ENCODE peak calls at places on chromosomes 12 and 14, in nine cellular contexts. S is bronchial epithelial cell; T is HFF-Myc; O is cardiac fibroblast; L is GM06990; K is BE2C; F is CD8-positive, alpha-beta T cell; P is A549; X is dorsolateral prefrontal cortex. G is an unnamed sample.

GRCh38 chr14:23095196-23096108 is at the start of gene C14orf119:
- DNase-seq in F (peak; percentile 100), X (peak; percentile 100), O (peak; percentile 100), L (no peak), P (peak; percentile 98), K (peak; percentile 99), T (peak; percentile 98), S (peak; percentile 99), G (peak; percentile 98)

GRCh38 chr12:50222275-50222783 is 55.2 kb upstream of the CERS5 start:
- DNase-seq in L (peak; percentile 39), P (peak; percentile 73), T (peak; percentile 89), X (peak; percentile 54), S (peak; percentile 85), O (peak; percentile 94), F (no peak), K (peak; percentile 80), G (peak; percentile 77)

GRCh38 chr12:113860950-113861349 is 105.2 kb downstream of the RBM19 start:
- DNase-seq in F (no peak), T (peak; percentile 37), K (no peak), X (no peak), O (peak; percentile 94), S (peak; percentile 81), L (no peak), P (peak; percentile 71), G (peak; percentile 78)

GRCh38 chr14:101198398-101199027 is 295.0 kb upstream of the RTL1 start:
- DNase-seq in K (no peak), T (no peak), O (no peak), S (no peak), X (no peak), L (no peak), F (no peak), P (no peak), G (no peak)

GRCh38 chr14:70832536-70833305 is 23.4 kb upstream of the MAP3K9 start:
- DNase-seq in S (peak; percentile 74), F (no peak), O (peak; percentile 12), T (no peak), L (no peak), P (no peak), K (no peak), X (peak; percentile 47), G (no peak)

GRCh38 chr14:32620724-32621123 is 291.6 kb downstream of the AKAP6 start:
- DNase-seq in T (no peak), L (no peak), F (no peak), P (no peak), O (peak; percentile 29), K (no peak), S (no peak), X (no peak), G (no peak)

GRCh38 chr12:4664111-4664510 is 15.2 kb downstream of the NDUFA9 start:
- DNase-seq in X (no peak), L (no peak), K (no peak), P (no peak), F (no peak), T (peak; percentile 33), O (peak; percentile 76), S (peak; percentile 68), G (peak; percentile 80)

GRCh38 chr12:43762596-43762995 is 3.8 kb downstream of the IRAK4 start:
- DNase-seq in F (no peak), L (no peak), S (peak; percentile 26), K (no peak), T (no peak), X (no peak), O (no peak), P (no peak), G (no peak)

GRCh38 chr14:95489163-95489887 is 27.1 kb downstream of the SYNE3 start:
- DNase-seq in S (no peak), X (no peak), L (no peak), P (no peak), O (no peak), F (no peak), K (no peak), T (no peak), G (no peak)

GRCh38 chr14:58557242-58557641 is 80.5 kb upstream of the DACT1 start:
- DNase-seq in P (no peak), X (no peak), O (no peak), F (no peak), L (no peak), K (no peak), S (no peak), T (no peak), G (no peak)

GRCh38 chr14:56686416-56686815 is 106.8 kb downstream of the TMEM260 start:
- DNase-seq in F (no peak), X (no peak), T (no peak), K (no peak), S (no peak), O (no peak), L (no peak), P (no peak), G (no peak)

GRCh38 chr12:2195085-2195484 is 142.3 kb downstream of the CACNA1C start:
- DNase-seq in K (no peak), X (no peak), O (no peak), P (no peak), S (no peak), T (no peak), F (no peak), L (no peak), G (no peak)

GRCh38 chr12:2198088-2198501 is 145.3 kb downstream of the CACNA1C start:
- DNase-seq in L (no peak), P (no peak), F (no peak), K (no peak), T (peak; percentile 54), S (peak; percentile 22), O (peak; percentile 56), X (peak; percentile 59), G (peak; percentile 42)

GRCh38 chr12:2194571-2194970 is 141.8 kb downstream of the CACNA1C start:
- DNase-seq in O (no peak), K (no peak), F (no peak), S (no peak), L (no peak), T (no peak), P (no peak), X (no peak), G (no peak)

GRCh38 chr12:2194060-2194459 is 141.3 kb downstream of the CACNA1C start:
- DNase-seq in P (no peak), X (no peak), O (no peak), T (no peak), F (no peak), L (no peak), S (no peak), K (no peak), G (no peak)

GRCh38 chr12:2198542-2198941 is 145.8 kb downstream of the CACNA1C start:
- DNase-seq in K (no peak), P (no peak), T (no peak), F (no peak), S (no peak), X (no peak), O (no peak), L (no peak), G (no peak)
- H3K4me3 ChIP-seq in K (no peak overlapping the region), P (no peak overlapping the region), T (no peak overlapping the region), F (no peak overlapping the region), S (no peak overlapping the region), X (no peak overlapping the region), O (no peak overlapping the region), L (no peak overlapping the region), G (no peak overlapping the region)

GRCh38 chr14:106877527-106877926 is 1351.1 kb downstream of the TMEM121 start:
- DNase-seq in L (no peak), S (no peak), O (no peak), K (no peak), T (no peak), X (no peak), F (no peak), P (no peak), G (no peak)

GRCh38 chr14:106872619-106873446 is 1346.5 kb downstream of the TMEM121 start:
- DNase-seq in K (peak; percentile 67), P (peak; percentile 83), T (no peak), X (no peak), O (peak; percentile 68), L (peak; percentile 75), F (peak; percentile 82), S (peak; percentile 36), G (no peak)

GRCh38 chr14:106876711-106877110 is 1350.3 kb downstream of the TMEM121 start:
- DNase-seq in S (no peak), K (no peak), O (no peak), X (no peak), F (no peak), T (no peak), L (no peak), P (no peak), G (no peak)

GRCh38 chr14:106874365-106874764 is 1348.0 kb downstream of the TMEM121 start:
- DNase-seq in O (no peak), F (no peak), K (no peak), L (no peak), S (no peak), P (no peak), X (no peak), T (no peak), G (no peak)

GRCh38 chr14:106875503-106875902 is 1349.1 kb downstream of the TMEM121 start:
- DNase-seq in F (peak; percentile 45), T (no peak), L (peak; percentile 46), X (no peak), S (no peak), K (no peak), P (no peak), O (no peak), G (no peak)
- TF ChIP-seq CTCF in F (no peak), T (no peak), L (peak; percentile 77), X (peak; percentile 13), S (peak; percentile 26), K (peak; percentile 5), P (no peak), O (peak; percentile 43), G (no peak)

GRCh38 chr12:88578821-88579518 is 1.3 kb downstream of the KITLG start:
- DNase-seq in L (no peak), K (no peak), F (no peak), O (peak; percentile 47), T (no peak), S (peak; percentile 46), X (no peak), P (peak; percentile 52), G (no peak)
- H3K4me3 ChIP-seq in L (no peak overlapping the region), K (peak overlapping the region; percentile 59), F (no peak overlapping the region), O (peak overlapping the region; percentile 77), T (peak overlapping the region; percentile 76), S (peak overlapping the region; percentile 48), X (peak overlapping the region; percentile 80), P (peak overlapping the region; percentile 70), G (peak overlapping the region; percentile 90)

GRCh38 chr12:108526482-108527234 is 11.6 kb downstream of the FICD start:
- DNase-seq in O (no peak), L (no peak), K (no peak), X (no peak), T (no peak), P (no peak), F (no peak), S (no peak), G (no peak)
- TF ChIP-seq CTCF in O (no peak), L (peak; percentile 40), K (no peak), X (no peak), T (no peak), P (no peak), F (no peak), S (no peak), G (peak; percentile 13)

DNA sequence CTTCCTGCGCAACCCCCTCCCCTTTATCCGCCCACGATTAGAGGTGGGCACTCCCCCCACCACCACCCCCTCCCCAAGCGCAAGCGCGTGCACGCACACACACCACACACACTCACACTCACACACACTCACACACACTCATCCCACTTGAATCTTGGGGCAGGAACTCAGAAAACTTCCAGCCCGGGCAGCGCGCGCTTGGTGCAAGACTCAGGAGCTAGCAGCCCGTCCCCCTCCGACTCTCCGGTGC is at the start of gene HMGA2:
- DNase-seq in L (no peak), P (no peak), F (no peak), S (no peak), O (peak; percentile 91), X (no peak), K (peak; percentile 7), T (peak; percentile 73), G (peak; percentile 50)
- H3K4me3 ChIP-seq in L (peak within 1 kb of the TSS; percentile 37), P (peak within 1 kb of the TSS; percentile 80), F (peak within 1 kb of the TSS; percentile 45), S (peak within 1 kb of the TSS; percentile 84), O (peak within 1 kb of the TSS; percentile 83), X (peak within 1 kb of the TSS; percentile 42), K (no peak within 1 kb of the TSS), T (peak within 1 kb of the TSS; percentile 96), G (peak within 1 kb of the TSS; percentile 66)